ENCODE peak calls at places on chromosomes 3 and 15, in ten cellular contexts. One of them, this sample, is unnamed.

GRCh38 chr3:8713901-8714759 is 19.5 kb upstream of the CAV3 start:
- DNase-seq in left ventricle myocardium inferior: no peak
- DNase-seq in NCI-H1092 treated with DMSO at 0.1 percent for 48 hours: no peak
- DNase-seq in fibroblast of the conjunctiva: no peak
- DNase-seq in D721Med: no peak
- DNase-seq in NCI-H1694 treated with DMSO at 0.1 percent for 48 hours: no peak
- DNase-seq in HT-29: no peak
- DNase-seq in Daoy: peak; percentile 13
- DNase-seq in T-helper 1 cell: no peak
- DNase-seq in breast epithelium: no peak
- DNase-seq in this sample: no peak

GRCh38 chr15:89004726-89005030 is 83.6 kb upstream of the ABHD2 start:
- DNase-seq in left ventricle myocardium inferior: no peak
- DNase-seq in NCI-H1092 treated with DMSO at 0.1 percent for 48 hours: no peak
- DNase-seq in fibroblast of the conjunctiva: no peak
- DNase-seq in D721Med: no peak
- DNase-seq in NCI-H1694 treated with DMSO at 0.1 percent for 48 hours: no peak
- DNase-seq in HT-29: no peak
- DNase-seq in Daoy: no peak
- DNase-seq in T-helper 1 cell: no peak
- DNase-seq in breast epithelium: no peak
- DNase-seq in this sample: no peak

GRCh38 chr3:22371592-22372291 is 620.7 kb upstream of the ZNF385D start:
- DNase-seq in left ventricle myocardium inferior: peak; percentile 9
- DNase-seq in NCI-H1092 treated with DMSO at 0.1 percent for 48 hours: no peak
- DNase-seq in fibroblast of the conjunctiva: no peak
- DNase-seq in D721Med: no peak
- DNase-seq in NCI-H1694 treated with DMSO at 0.1 percent for 48 hours: no peak
- DNase-seq in HT-29: no peak
- DNase-seq in Daoy: no peak
- DNase-seq in T-helper 1 cell: no peak
- DNase-seq in breast epithelium: no peak
- DNase-seq in this sample: no peak

GRCh38 chr15:22850055-22850454 is 11.6 kb downstream of the NIPA2 start:
- DNase-seq in left ventricle myocardium inferior: no peak
- DNase-seq in NCI-H1092 treated with DMSO at 0.1 percent for 48 hours: no peak
- DNase-seq in fibroblast of the conjunctiva: no peak
- DNase-seq in D721Med: no peak
- DNase-seq in NCI-H1694 treated with DMSO at 0.1 percent for 48 hours: no peak
- DNase-seq in HT-29: no peak
- DNase-seq in Daoy: no peak
- DNase-seq in T-helper 1 cell: no peak
- DNase-seq in breast epithelium: no peak
- DNase-seq in this sample: no peak

GRCh38 chr3:172074027-172074426 is 34.6 kb downstream of the FNDC3B start:
- DNase-seq in left ventricle myocardium inferior: no peak
- DNase-seq in NCI-H1092 treated with DMSO at 0.1 percent for 48 hours: no peak
- DNase-seq in fibroblast of the conjunctiva: no peak
- DNase-seq in D721Med: no peak
- DNase-seq in NCI-H1694 treated with DMSO at 0.1 percent for 48 hours: no peak
- DNase-seq in HT-29: no peak
- DNase-seq in Daoy: no peak
- DNase-seq in T-helper 1 cell: no peak
- DNase-seq in breast epithelium: no peak
- DNase-seq in this sample: no peak

GRCh38 chr15:81225161-81225671 is 28.5 kb downstream of the IL16 start:
- DNase-seq in left ventricle myocardium inferior: peak; percentile 64
- DNase-seq in NCI-H1092 treated with DMSO at 0.1 percent for 48 hours: no peak
- DNase-seq in fibroblast of the conjunctiva: no peak
- DNase-seq in D721Med: no peak
- DNase-seq in NCI-H1694 treated with DMSO at 0.1 percent for 48 hours: no peak
- DNase-seq in HT-29: no peak
- DNase-seq in Daoy: no peak
- DNase-seq in T-helper 1 cell: no peak
- DNase-seq in breast epithelium: no peak
- DNase-seq in this sample: no peak

GRCh38 chr15:85397926-85398325 is 17.5 kb downstream of the AKAP13 start:
- DNase-seq in left ventricle myocardium inferior: no peak
- DNase-seq in NCI-H1092 treated with DMSO at 0.1 percent for 48 hours: no peak
- DNase-seq in fibroblast of the conjunctiva: no peak
- DNase-seq in D721Med: no peak
- DNase-seq in NCI-H1694 treated with DMSO at 0.1 percent for 48 hours: no peak
- DNase-seq in HT-29: no peak
- DNase-seq in Daoy: no peak
- DNase-seq in T-helper 1 cell: no peak
- DNase-seq in breast epithelium: no peak
- DNase-seq in this sample: no peak

GRCh38 chr3:128584412-128585020 is 66.1 kb downstream of the RPN1 start:
- DNase-seq in left ventricle myocardium inferior: peak; percentile 67
- DNase-seq in NCI-H1092 treated with DMSO at 0.1 percent for 48 hours: peak; percentile 73
- DNase-seq in fibroblast of the conjunctiva: peak; percentile 43
- DNase-seq in D721Med: no peak
- DNase-seq in NCI-H1694 treated with DMSO at 0.1 percent for 48 hours: peak; percentile 59
- DNase-seq in HT-29: peak; percentile 96
- DNase-seq in Daoy: peak; percentile 91
- DNase-seq in T-helper 1 cell: no peak
- DNase-seq in breast epithelium: peak; percentile 73
- DNase-seq in this sample: no peak

GRCh38 chr3:159884661-159885402 is 103.8 kb upstream of the IL12A start:
- DNase-seq in left ventricle myocardium inferior: no peak
- DNase-seq in NCI-H1092 treated with DMSO at 0.1 percent for 48 hours: peak; percentile 11
- DNase-seq in fibroblast of the conjunctiva: peak; percentile 60
- DNase-seq in D721Med: no peak
- DNase-seq in NCI-H1694 treated with DMSO at 0.1 percent for 48 hours: no peak
- DNase-seq in HT-29: peak; percentile 58
- DNase-seq in Daoy: peak; percentile 30
- DNase-seq in T-helper 1 cell: no peak
- DNase-seq in breast epithelium: no peak
- DNase-seq in this sample: no peak

GRCh38 chr3:141266797-141267555 is 35.4 kb downstream of the PXYLP1 start:
- DNase-seq in left ventricle myocardium inferior: no peak
- DNase-seq in NCI-H1092 treated with DMSO at 0.1 percent for 48 hours: no peak
- DNase-seq in fibroblast of the conjunctiva: no peak
- DNase-seq in D721Med: no peak
- DNase-seq in NCI-H1694 treated with DMSO at 0.1 percent for 48 hours: no peak
- DNase-seq in HT-29: no peak
- DNase-seq in Daoy: no peak
- DNase-seq in T-helper 1 cell: no peak
- DNase-seq in breast epithelium: no peak
- DNase-seq in this sample: no peak

GRCh38 chr3:99875573-99875924 is 57.9 kb downstream of the CMSS1 start:
- DNase-seq in left ventricle myocardium inferior: no peak
- DNase-seq in NCI-H1092 treated with DMSO at 0.1 percent for 48 hours: peak; percentile 50
- DNase-seq in fibroblast of the conjunctiva: peak; percentile 51
- DNase-seq in D721Med: no peak
- DNase-seq in NCI-H1694 treated with DMSO at 0.1 percent for 48 hours: no peak
- DNase-seq in HT-29: no peak
- DNase-seq in Daoy: peak; percentile 41
- DNase-seq in T-helper 1 cell: no peak
- DNase-seq in breast epithelium: no peak
- DNase-seq in this sample: no peak

GRCh38 chr3:14352002-14352627 is 50.3 kb upstream of the SLC6A6 start:
- DNase-seq in left ventricle myocardium inferior: no peak
- DNase-seq in NCI-H1092 treated with DMSO at 0.1 percent for 48 hours: no peak
- DNase-seq in fibroblast of the conjunctiva: no peak
- DNase-seq in D721Med: no peak
- DNase-seq in NCI-H1694 treated with DMSO at 0.1 percent for 48 hours: no peak
- DNase-seq in HT-29: no peak
- DNase-seq in Daoy: peak; percentile 39
- DNase-seq in T-helper 1 cell: no peak
- DNase-seq in breast epithelium: no peak
- DNase-seq in this sample: no peak

GRCh38 chr15:63797103-63797502 is 36.6 kb downstream of the HERC1 start:
- DNase-seq in left ventricle myocardium inferior: no peak
- DNase-seq in NCI-H1092 treated with DMSO at 0.1 percent for 48 hours: no peak
- DNase-seq in fibroblast of the conjunctiva: no peak
- DNase-seq in D721Med: no peak
- DNase-seq in NCI-H1694 treated with DMSO at 0.1 percent for 48 hours: no peak
- DNase-seq in HT-29: no peak
- DNase-seq in Daoy: no peak
- DNase-seq in T-helper 1 cell: no peak
- DNase-seq in breast epithelium: no peak
- DNase-seq in this sample: no peak

GRCh38 chr15:51025454-51025846 is 69.3 kb downstream of the TNFAIP8L3 start:
- DNase-seq in left ventricle myocardium inferior: no peak
- DNase-seq in NCI-H1092 treated with DMSO at 0.1 percent for 48 hours: no peak
- DNase-seq in fibroblast of the conjunctiva: no peak
- DNase-seq in D721Med: no peak
- DNase-seq in NCI-H1694 treated with DMSO at 0.1 percent for 48 hours: peak; percentile 46
- DNase-seq in HT-29: no peak
- DNase-seq in Daoy: peak; percentile 3
- DNase-seq in T-helper 1 cell: no peak
- DNase-seq in breast epithelium: no peak
- DNase-seq in this sample: no peak

GRCh38 chr15:89342840-89343239 is 8.2 kb upstream of the POLG start:
- DNase-seq in left ventricle myocardium inferior: no peak
- DNase-seq in NCI-H1092 treated with DMSO at 0.1 percent for 48 hours: no peak
- DNase-seq in fibroblast of the conjunctiva: no peak
- DNase-seq in D721Med: no peak
- DNase-seq in NCI-H1694 treated with DMSO at 0.1 percent for 48 hours: no peak
- DNase-seq in HT-29: no peak
- DNase-seq in Daoy: no peak
- DNase-seq in T-helper 1 cell: no peak
- DNase-seq in breast epithelium: no peak
- DNase-seq in this sample: no peak

GRCh38 chr3:16142350-16143050 is 32.0 kb upstream of the GALNT15 start:
- DNase-seq in left ventricle myocardium inferior: no peak
- DNase-seq in NCI-H1092 treated with DMSO at 0.1 percent for 48 hours: no peak
- DNase-seq in fibroblast of the conjunctiva: no peak
- DNase-seq in D721Med: no peak
- DNase-seq in NCI-H1694 treated with DMSO at 0.1 percent for 48 hours: no peak
- DNase-seq in HT-29: no peak
- DNase-seq in Daoy: no peak
- DNase-seq in T-helper 1 cell: no peak
- DNase-seq in breast epithelium: no peak
- DNase-seq in this sample: no peak

GRCh38 chr3:32843504-32844321 is 25.9 kb downstream of the TRIM71 start:
- DNase-seq in left ventricle myocardium inferior: no peak
- DNase-seq in NCI-H1092 treated with DMSO at 0.1 percent for 48 hours: no peak
- DNase-seq in fibroblast of the conjunctiva: no peak
- DNase-seq in D721Med: peak; percentile 75
- DNase-seq in NCI-H1694 treated with DMSO at 0.1 percent for 48 hours: no peak
- DNase-seq in HT-29: no peak
- DNase-seq in Daoy: no peak
- DNase-seq in T-helper 1 cell: no peak
- DNase-seq in breast epithelium: no peak
- DNase-seq in this sample: no peak

GRCh38 chr3:157624801-157625200 is 121.6 kb upstream of the VEPH1 start:
- DNase-seq in left ventricle myocardium inferior: no peak
- DNase-seq in NCI-H1092 treated with DMSO at 0.1 percent for 48 hours: no peak
- DNase-seq in fibroblast of the conjunctiva: no peak
- DNase-seq in D721Med: no peak
- DNase-seq in NCI-H1694 treated with DMSO at 0.1 percent for 48 hours: no peak
- DNase-seq in HT-29: no peak
- DNase-seq in Daoy: no peak
- DNase-seq in T-helper 1 cell: no peak
- DNase-seq in breast epithelium: no peak
- DNase-seq in this sample: no peak

GRCh38 chr3:40719660-40720287 is 195.0 kb downstream of the ZNF621 start:
- DNase-seq in left ventricle myocardium inferior: no peak
- DNase-seq in NCI-H1092 treated with DMSO at 0.1 percent for 48 hours: no peak
- DNase-seq in fibroblast of the conjunctiva: no peak
- DNase-seq in D721Med: no peak
- DNase-seq in NCI-H1694 treated with DMSO at 0.1 percent for 48 hours: no peak
- DNase-seq in HT-29: peak; percentile 42
- DNase-seq in Daoy: peak; percentile 35
- DNase-seq in T-helper 1 cell: no peak
- DNase-seq in breast epithelium: no peak
- DNase-seq in this sample: no peak

GRCh38 chr3:53795176-53795575 is 51.0 kb downstream of the CHDH start:
- DNase-seq in left ventricle myocardium inferior: no peak
- DNase-seq in NCI-H1092 treated with DMSO at 0.1 percent for 48 hours: no peak
- DNase-seq in fibroblast of the conjunctiva: no peak
- DNase-seq in D721Med: no peak
- DNase-seq in NCI-H1694 treated with DMSO at 0.1 percent for 48 hours: no peak
- DNase-seq in HT-29: no peak
- DNase-seq in Daoy: no peak
- DNase-seq in T-helper 1 cell: no peak
- DNase-seq in breast epithelium: no peak
- DNase-seq in this sample: no peak

GRCh38 chr3:64687781-64688515 is at the start of gene ADAMTS9:
- DNase-seq in left ventricle myocardium inferior: peak; percentile 80
- DNase-seq in NCI-H1092 treated with DMSO at 0.1 percent for 48 hours: no peak
- DNase-seq in fibroblast of the conjunctiva: peak; percentile 56
- DNase-seq in D721Med: no peak
- DNase-seq in NCI-H1694 treated with DMSO at 0.1 percent for 48 hours: no peak
- DNase-seq in HT-29: no peak
- DNase-seq in Daoy: peak; percentile 66
- DNase-seq in T-helper 1 cell: no peak
- DNase-seq in breast epithelium: peak; percentile 51
- DNase-seq in this sample: no peak

GRCh38 chr3:168495932-168496331 is 400.2 kb upstream of the GOLIM4 start:
- DNase-seq in left ventricle myocardium inferior: no peak
- DNase-seq in NCI-H1092 treated with DMSO at 0.1 percent for 48 hours: no peak
- DNase-seq in fibroblast of the conjunctiva: no peak
- DNase-seq in D721Med: no peak
- DNase-seq in NCI-H1694 treated with DMSO at 0.1 percent for 48 hours: no peak
- DNase-seq in HT-29: no peak
- DNase-seq in Daoy: no peak
- DNase-seq in T-helper 1 cell: no peak
- DNase-seq in breast epithelium: no peak
- DNase-seq in this sample: no peak

GRCh38 chr3:131705558-131706051 is 202.8 kb upstream of the MRPL3 start:
- DNase-seq in left ventricle myocardium inferior: no peak
- DNase-seq in NCI-H1092 treated with DMSO at 0.1 percent for 48 hours: no peak
- DNase-seq in fibroblast of the conjunctiva: no peak
- DNase-seq in D721Med: peak; percentile 14
- DNase-seq in NCI-H1694 treated with DMSO at 0.1 percent for 48 hours: no peak
- DNase-seq in HT-29: no peak
- DNase-seq in Daoy: no peak
- DNase-seq in T-helper 1 cell: no peak
- DNase-seq in breast epithelium: no peak
- DNase-seq in this sample: no peak

GRCh38 chr3:46913644-46914043 is 36.1 kb downstream of the PTH1R start:
- DNase-seq in left ventricle myocardium inferior: peak; percentile 22
- DNase-seq in NCI-H1092 treated with DMSO at 0.1 percent for 48 hours: peak; percentile 87
- DNase-seq in fibroblast of the conjunctiva: no peak
- DNase-seq in D721Med: no peak
- DNase-seq in NCI-H1694 treated with DMSO at 0.1 percent for 48 hours: no peak
- DNase-seq in HT-29: peak; percentile 66
- DNase-seq in Daoy: peak; percentile 63
- DNase-seq in T-helper 1 cell: no peak
- DNase-seq in breast epithelium: peak; percentile 74
- DNase-seq in this sample: no peak

GRCh38 chr3:13141991-13142412 is 68.8 kb upstream of the IQSEC1 start:
- DNase-seq in left ventricle myocardium inferior: no peak
- DNase-seq in NCI-H1092 treated with DMSO at 0.1 percent for 48 hours: no peak
- DNase-seq in fibroblast of the conjunctiva: no peak
- DNase-seq in D721Med: no peak
- DNase-seq in NCI-H1694 treated with DMSO at 0.1 percent for 48 hours: no peak
- DNase-seq in HT-29: peak; percentile 17
- DNase-seq in Daoy: peak; percentile 57
- DNase-seq in T-helper 1 cell: no peak
- DNase-seq in breast epithelium: peak; percentile 46
- DNase-seq in this sample: no peak

GRCh38 chr15:77825546-77825945 is 192.8 kb upstream of the LINGO1 start:
- DNase-seq in left ventricle myocardium inferior: no peak
- DNase-seq in NCI-H1092 treated with DMSO at 0.1 percent for 48 hours: no peak
- DNase-seq in fibroblast of the conjunctiva: no peak
- DNase-seq in D721Med: no peak
- DNase-seq in NCI-H1694 treated with DMSO at 0.1 percent for 48 hours: no peak
- DNase-seq in HT-29: no peak
- DNase-seq in Daoy: no peak
- DNase-seq in T-helper 1 cell: no peak
- DNase-seq in breast epithelium: no peak
- DNase-seq in this sample: no peak

GRCh38 chr3:47661121-47661752 is 82.6 kb upstream of the CSPG5 start:
- DNase-seq in left ventricle myocardium inferior: no peak
- DNase-seq in NCI-H1092 treated with DMSO at 0.1 percent for 48 hours: no peak
- DNase-seq in fibroblast of the conjunctiva: peak; percentile 12
- DNase-seq in D721Med: no peak
- DNase-seq in NCI-H1694 treated with DMSO at 0.1 percent for 48 hours: no peak
- DNase-seq in HT-29: no peak
- DNase-seq in Daoy: peak; percentile 27
- DNase-seq in T-helper 1 cell: no peak
- DNase-seq in breast epithelium: no peak
- DNase-seq in this sample: no peak

GRCh38 chr3:72176537-72177041 is 391.6 kb upstream of the PROK2 start:
- DNase-seq in left ventricle myocardium inferior: no peak
- DNase-seq in NCI-H1092 treated with DMSO at 0.1 percent for 48 hours: no peak
- DNase-seq in fibroblast of the conjunctiva: no peak
- DNase-seq in D721Med: no peak
- DNase-seq in NCI-H1694 treated with DMSO at 0.1 percent for 48 hours: no peak
- DNase-seq in HT-29: no peak
- DNase-seq in Daoy: no peak
- DNase-seq in T-helper 1 cell: no peak
- DNase-seq in breast epithelium: no peak
- DNase-seq in this sample: no peak

This sample was measured in effector memory CD8-positive, alpha-beta T cell.